ENCODE peak calls at places on chromosomes 13 and 19, in five cellular contexts. One of them, this sample, is unnamed.

GRCh38 chr19:49739098-49739497 is 24.0 kb downstream of the TSKS start:
- DNase-seq in thoracic aorta: no peak
- DNase-seq in stomach: no peak
- DNase-seq in hepatocyte: no peak
- DNase-seq in glutamatergic neuron: no peak
- DNase-seq in this sample: no peak

GRCh38 chr13:84870190-84870589 is 929.0 kb downstream of the SLITRK6 start:
- DNase-seq in thoracic aorta: no peak
- DNase-seq in stomach: no peak
- DNase-seq in hepatocyte: no peak
- DNase-seq in glutamatergic neuron: no peak
- DNase-seq in this sample: peak

GRCh38 chr19:2791876-2792275 is 6.6 kb downstream of the THOP1 start:
- DNase-seq in thoracic aorta: no peak
- DNase-seq in stomach: no peak
- DNase-seq in hepatocyte: no peak
- DNase-seq in glutamatergic neuron: no peak
- DNase-seq in this sample: no peak

GRCh38 chr13:38670627-38671026 is 16.2 kb upstream of the FREM2 start:
- DNase-seq in thoracic aorta: no peak
- DNase-seq in stomach: no peak
- DNase-seq in hepatocyte: no peak
- DNase-seq in glutamatergic neuron: no peak
- DNase-seq in this sample: no peak

GRCh38 chr13:113357529-113357928 is 6.4 kb downstream of the GRTP1 start:
- DNase-seq in thoracic aorta: no peak
- DNase-seq in stomach: no peak
- DNase-seq in hepatocyte: no peak
- DNase-seq in glutamatergic neuron: no peak
- DNase-seq in this sample: no peak

GRCh38 chr19:1512671-1513491 is at the start of gene ADAMTSL5:
- DNase-seq in thoracic aorta: no peak
- DNase-seq in stomach: peak
- DNase-seq in hepatocyte: peak
- DNase-seq in glutamatergic neuron: no peak
- DNase-seq in this sample: peak

GRCh38 chr13:95023405-95023804 is 277.8 kb downstream of the ABCC4 start:
- DNase-seq in thoracic aorta: no peak
- DNase-seq in stomach: no peak
- DNase-seq in hepatocyte: no peak
- DNase-seq in glutamatergic neuron: no peak
- DNase-seq in this sample: no peak

GRCh38 chr13:32622827-32623226 is 36.6 kb downstream of the PDS5B start:
- DNase-seq in thoracic aorta: no peak
- DNase-seq in stomach: no peak
- DNase-seq in hepatocyte: no peak
- DNase-seq in glutamatergic neuron: no peak
- DNase-seq in this sample: no peak

GRCh38 chr13:39196957-39197644 is 158.8 kb downstream of the NHLRC3 start:
- DNase-seq in thoracic aorta: no peak
- DNase-seq in stomach: no peak
- DNase-seq in hepatocyte: no peak
- DNase-seq in glutamatergic neuron: no peak
- DNase-seq in this sample: no peak

GRCh38 chr13:49827336-49827735 is 34.9 kb upstream of the KPNA3 start:
- DNase-seq in thoracic aorta: no peak
- DNase-seq in stomach: no peak
- DNase-seq in hepatocyte: no peak
- DNase-seq in glutamatergic neuron: no peak
- DNase-seq in this sample: no peak

GRCh38 chr19:42115219-42115618 is 17.0 kb downstream of the POU2F2 start:
- DNase-seq in thoracic aorta: no peak
- DNase-seq in stomach: no peak
- DNase-seq in hepatocyte: no peak
- DNase-seq in glutamatergic neuron: no peak
- DNase-seq in this sample: no peak

GRCh38 chr19:54452626-54453025 is 3.6 kb downstream of the LENG8 start:
- DNase-seq in thoracic aorta: no peak
- DNase-seq in stomach: no peak
- DNase-seq in hepatocyte: no peak
- DNase-seq in glutamatergic neuron: no peak
- DNase-seq in this sample: no peak

GRCh38 chr13:94009696-94010095 is 469.8 kb downstream of the DCT start:
- DNase-seq in thoracic aorta: no peak
- DNase-seq in stomach: no peak
- DNase-seq in hepatocyte: no peak
- DNase-seq in glutamatergic neuron: no peak
- DNase-seq in this sample: no peak

GRCh38 chr13:105616313-105617075 is 919.0 kb downstream of the EFNB2 start:
- DNase-seq in thoracic aorta: no peak
- DNase-seq in stomach: no peak
- DNase-seq in hepatocyte: no peak
- DNase-seq in glutamatergic neuron: no peak
- DNase-seq in this sample: no peak

GRCh38 chr13:32297206-32297605 is 18.0 kb downstream of the ZAR1L start:
- DNase-seq in thoracic aorta: no peak
- DNase-seq in stomach: no peak
- DNase-seq in hepatocyte: no peak
- DNase-seq in glutamatergic neuron: no peak
- DNase-seq in this sample: no peak

GRCh38 chr13:96860829-96861228 is 133.4 kb downstream of the OXGR1 start:
- DNase-seq in thoracic aorta: no peak
- DNase-seq in stomach: no peak
- DNase-seq in hepatocyte: no peak
- DNase-seq in glutamatergic neuron: no peak
- DNase-seq in this sample: no peak

GRCh38 chr19:46579286-46579944 is 21.7 kb upstream of the CALM3 start:
- DNase-seq in thoracic aorta: no peak
- DNase-seq in stomach: no peak
- DNase-seq in hepatocyte: no peak
- DNase-seq in glutamatergic neuron: peak
- DNase-seq in this sample: peak

GRCh38 chr19:47613165-47614146 is 4.5 kb downstream of the BICRA start:
- DNase-seq in thoracic aorta: no peak
- DNase-seq in stomach: no peak
- DNase-seq in hepatocyte: peak
- DNase-seq in glutamatergic neuron: peak
- DNase-seq in this sample: peak

GRCh38 chr13:114099191-114099590 is 33.2 kb downstream of the RASA3 start:
- DNase-seq in thoracic aorta: peak
- DNase-seq in stomach: no peak
- DNase-seq in hepatocyte: peak
- DNase-seq in glutamatergic neuron: peak
- DNase-seq in this sample: peak

GRCh38 chr13:48631441-48631840 is 22.3 kb upstream of the CYSLTR2 start:
- DNase-seq in thoracic aorta: no peak
- DNase-seq in stomach: no peak
- DNase-seq in hepatocyte: no peak
- DNase-seq in glutamatergic neuron: no peak
- DNase-seq in this sample: no peak

GRCh38 chr13:66139250-66139649 is 1090.9 kb downstream of the PCDH9 start:
- DNase-seq in thoracic aorta: no peak
- DNase-seq in stomach: no peak
- DNase-seq in hepatocyte: no peak
- DNase-seq in glutamatergic neuron: no peak
- DNase-seq in this sample: no peak

GRCh38 chr19:11552666-11553372 is 6.2 kb downstream of the ELOF1 start:
- DNase-seq in thoracic aorta: no peak
- DNase-seq in stomach: no peak
- DNase-seq in hepatocyte: no peak
- DNase-seq in glutamatergic neuron: no peak
- DNase-seq in this sample: no peak

GRCh38 chr13:42275098-42275471 is 3.1 kb downstream of the AKAP11 start:
- DNase-seq in thoracic aorta: no peak
- DNase-seq in stomach: no peak
- DNase-seq in hepatocyte: no peak
- DNase-seq in glutamatergic neuron: no peak
- DNase-seq in this sample: no peak

GRCh38 chr13:97653741-97654140 is 219.8 kb downstream of the RAP2A start:
- DNase-seq in thoracic aorta: no peak
- DNase-seq in stomach: no peak
- DNase-seq in hepatocyte: peak
- DNase-seq in glutamatergic neuron: no peak
- DNase-seq in this sample: no peak

GRCh38 chr19:45716314-45717130 is 14.2 kb downstream of the FBXO46 start:
- DNase-seq in thoracic aorta: no peak
- DNase-seq in stomach: no peak
- DNase-seq in hepatocyte: peak
- DNase-seq in glutamatergic neuron: no peak
- DNase-seq in this sample: no peak

GRCh38 chr13:34748561-34748960 is 193.5 kb upstream of the NBEA start:
- DNase-seq in thoracic aorta: no peak
- DNase-seq in stomach: no peak
- DNase-seq in hepatocyte: no peak
- DNase-seq in glutamatergic neuron: no peak
- DNase-seq in this sample: no peak

GRCh38 chr19:5364674-5365073 is 24.1 kb upstream of the PTPRS start:
- DNase-seq in thoracic aorta: no peak
- DNase-seq in stomach: no peak
- DNase-seq in hepatocyte: no peak
- DNase-seq in glutamatergic neuron: peak
- DNase-seq in this sample: peak

GRCh38 chr19:38674388-38675133 is 27.1 kb downstream of the ACTN4 start:
- DNase-seq in thoracic aorta: no peak
- DNase-seq in stomach: no peak
- DNase-seq in hepatocyte: peak
- DNase-seq in glutamatergic neuron: no peak
- DNase-seq in this sample: no peak

GRCh38 chr19:38676023-38676877 is 28.8 kb downstream of the ACTN4 start:
- DNase-seq in thoracic aorta: no peak
- DNase-seq in stomach: no peak
- DNase-seq in hepatocyte: peak
- DNase-seq in glutamatergic neuron: no peak
- DNase-seq in this sample: no peak

GRCh38 chr19:38676878-38677646 is 29.6 kb downstream of the ACTN4 start:
- DNase-seq in thoracic aorta: no peak
- DNase-seq in stomach: no peak
- DNase-seq in hepatocyte: no peak
- DNase-seq in glutamatergic neuron: no peak
- DNase-seq in this sample: no peak

GRCh38 chr19:38673030-38673429 is 25.6 kb downstream of the ACTN4 start:
- DNase-seq in thoracic aorta: no peak
- DNase-seq in stomach: no peak
- DNase-seq in hepatocyte: no peak
- DNase-seq in glutamatergic neuron: no peak
- DNase-seq in this sample: no peak

DNA sequence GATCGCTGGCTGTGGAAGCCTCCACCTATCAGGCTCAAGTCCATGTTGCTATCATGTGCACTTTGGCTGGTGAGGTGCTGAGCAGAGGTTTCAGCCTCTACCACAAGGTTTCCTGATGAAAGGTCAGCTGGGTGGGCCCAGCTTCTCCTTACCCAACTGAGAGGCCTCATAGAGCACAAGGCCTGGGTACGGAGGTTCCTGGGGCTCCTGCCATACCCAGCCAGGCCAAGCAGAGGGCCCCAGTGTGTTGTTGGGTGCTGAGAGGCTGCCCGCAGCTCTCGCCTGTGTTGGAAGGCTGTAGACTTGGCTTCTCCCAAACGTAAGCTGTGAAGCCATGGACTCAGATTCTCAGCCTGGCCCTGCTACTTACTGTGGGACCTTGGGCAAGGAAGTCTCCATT is 28.2 kb downstream of the ACTN4 start:
- DNase-seq in thoracic aorta: no peak
- DNase-seq in stomach: no peak
- DNase-seq in hepatocyte: peak
- DNase-seq in glutamatergic neuron: no peak
- DNase-seq in this sample: no peak
- TF ChIP-seq CTCF in thoracic aorta: no peak
- TF ChIP-seq CTCF in stomach: no peak
- TF ChIP-seq CTCF in hepatocyte: no peak
- TF ChIP-seq CTCF in glutamatergic neuron: no peak
- TF ChIP-seq CTCF in this sample: peak

DNA sequence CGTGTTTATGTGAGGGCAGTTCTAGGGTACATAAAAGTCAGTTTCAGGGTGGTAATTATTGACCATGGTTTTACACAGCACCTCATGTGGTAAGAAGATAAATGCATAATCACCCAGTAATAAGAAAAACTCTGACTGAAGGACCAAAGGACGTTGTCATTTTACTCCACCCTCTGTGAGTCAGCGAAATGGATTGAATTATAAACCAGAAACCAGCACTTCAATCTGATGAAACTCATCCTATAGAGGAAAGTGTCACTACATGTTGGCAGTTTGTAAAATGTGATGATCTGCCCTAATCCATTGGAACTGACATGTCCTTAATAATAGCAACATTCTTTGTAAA is 406.8 kb downstream of the KLF5 start:
- DNase-seq in thoracic aorta: no peak
- DNase-seq in stomach: no peak
- DNase-seq in hepatocyte: peak
- DNase-seq in glutamatergic neuron: no peak
- DNase-seq in this sample: no peak
- TF ChIP-seq CTCF in thoracic aorta: no peak
- TF ChIP-seq CTCF in stomach: no peak
- TF ChIP-seq CTCF in hepatocyte: no peak
- TF ChIP-seq CTCF in glutamatergic neuron: no peak
- TF ChIP-seq CTCF in this sample: no peak

GRCh38 chr19:53019684-53020083 is 6.0 kb downstream of the ERVV-1 start:
- DNase-seq in thoracic aorta: no peak
- DNase-seq in stomach: no peak
- DNase-seq in hepatocyte: no peak
- DNase-seq in glutamatergic neuron: no peak
- DNase-seq in this sample: peak
- TF ChIP-seq CTCF in thoracic aorta: no peak
- TF ChIP-seq CTCF in stomach: no peak
- TF ChIP-seq CTCF in hepatocyte: no peak
- TF ChIP-seq CTCF in glutamatergic neuron: no peak
- TF ChIP-seq CTCF in this sample: peak

GRCh38 chr13:30255696-30256095 is 51.7 kb downstream of the KATNAL1 start:
- DNase-seq in thoracic aorta: no peak
- DNase-seq in stomach: no peak
- DNase-seq in hepatocyte: no peak
- DNase-seq in glutamatergic neuron: no peak
- DNase-seq in this sample: no peak
- TF ChIP-seq CTCF in thoracic aorta: peak
- TF ChIP-seq CTCF in stomach: no peak
- TF ChIP-seq CTCF in hepatocyte: peak
- TF ChIP-seq CTCF in glutamatergic neuron: no peak
- TF ChIP-seq CTCF in this sample: no peak

This sample was measured in H9.